ENCODE peak calls at places on chromosome 6, in four cellular contexts. F is fibroblast of lung, M is HCT116, W is GM23248. V is an unnamed sample.

GRCh38 chr6:44430322-44430721 is 42.8 kb downstream of the CDC5L start:
- DNase-seq in F (peak; percentile 37), W (no peak), M (no peak), V (peak; percentile 48)

GRCh38 chr6:56637640-56638039 is 5.0 kb downstream of the DST start:
- DNase-seq in F (peak; percentile 87), W (peak; percentile 79), M (peak; percentile 49), V (peak; percentile 47)

GRCh38 chr6:132135409-132135808 is 184.2 kb upstream of the CCN2 start:
- DNase-seq in F (no peak), M (no peak), W (no peak), V (no peak)

GRCh38 chr6:89117285-89118108 is at the start of gene SRSF12:
- DNase-seq in F (peak; percentile 45), W (peak; percentile 69), M (no peak), V (no peak)

GRCh38 chr6:45927421-45928234 is 88.0 kb downstream of the CLIC5 start:
- DNase-seq in M (no peak), W (no peak), F (no peak), V (no peak)

GRCh38 chr6:168100011-168100802 is 21.2 kb upstream of the FRMD1 start:
- DNase-seq in M (no peak), W (no peak), F (no peak), V (no peak)

GRCh38 chr6:74137910-74138309 is 441.9 kb downstream of the CD109 start:
- DNase-seq in F (peak; percentile 85), W (peak; percentile 83), M (peak; percentile 61), V (no peak)

GRCh38 chr6:148745926-148746325 is 904 bp upstream of the UST start:
- DNase-seq in W (peak; percentile 55), M (no peak), F (no peak), V (no peak)

GRCh38 chr6:160534050-160534696 is 129.9 kb downstream of the LPA start:
- DNase-seq in M (peak; percentile 18), F (peak; percentile 49), W (peak; percentile 54), V (peak; percentile 71)

GRCh38 chr6:107965746-107966145 is 7.7 kb upstream of the SEC63 start:
- DNase-seq in W (peak; percentile 88), F (no peak), M (no peak), V (no peak)

GRCh38 chr6:39228992-39229767 is at the start of gene KCNK5:
- DNase-seq in F (peak; percentile 48), W (peak; percentile 76), M (peak; percentile 73), V (no peak)

GRCh38 chr6:73452107-73452461 is at the start of gene CGAS:
- DNase-seq in W (peak; percentile 83), F (peak; percentile 65), M (no peak), V (peak; percentile 85)

GRCh38 chr6:151285121-151285520 is 45.4 kb downstream of the AKAP12 start:
- DNase-seq in F (peak; percentile 73), W (peak; percentile 71), M (no peak), V (peak; percentile 43)

GRCh38 chr6:142867988-142868818 is 76.8 kb downstream of the HIVEP2 start:
- DNase-seq in W (no peak), M (no peak), F (peak; percentile 69), V (no peak)

GRCh38 chr6:138864343-138864890 is 68.5 kb downstream of the ECT2L start:
- DNase-seq in W (no peak), M (no peak), F (no peak), V (no peak)

GRCh38 chr6:73382462-73383113 is 12.0 kb upstream of the DDX43 start:
- DNase-seq in F (no peak), M (peak; percentile 15), W (peak; percentile 45), V (no peak)

GRCh38 chr6:112934433-112935327 is 587.5 kb downstream of the RFPL4B start:
- DNase-seq in M (no peak), F (peak; percentile 23), W (no peak), V (no peak)

GRCh38 chr6:100538086-100538485 is 73.4 kb upstream of the SIM1 start:
- DNase-seq in M (no peak), W (no peak), F (no peak), V (no peak)

GRCh38 chr6:108565893-108566292 is 5.2 kb downstream of the FOXO3 start:
- DNase-seq in M (no peak), F (peak; percentile 94), W (peak; percentile 91), V (peak; percentile 89)

GRCh38 chr6:7762758-7763157 is 36.9 kb downstream of the BMP6 start:
- DNase-seq in M (no peak), W (no peak), F (no peak), V (no peak)

GRCh38 chr6:140320081-140320798 is 945.8 kb upstream of the CITED2 start:
- DNase-seq in M (no peak), F (peak; percentile 14), W (no peak), V (no peak)

GRCh38 chr6:124026645-124027044 is 223.0 kb downstream of the NKAIN2 start:
- DNase-seq in M (no peak), F (no peak), W (no peak), V (no peak)

GRCh38 chr6:158312165-158312564 is at the start of gene TULP4:
- DNase-seq in M (no peak), W (no peak), F (no peak), V (no peak)

GRCh38 chr6:4781967-4782537 is 5.8 kb downstream of the CDYL start:
- DNase-seq in W (no peak), M (no peak), F (no peak), V (no peak)

GRCh38 chr6:41189968-41190367 is 11.0 kb downstream of the TREML2 start:
- DNase-seq in M (no peak), W (no peak), F (no peak), V (no peak)

GRCh38 chr6:38164131-38164481 is 344.6 kb downstream of the ZFAND3 start:
- DNase-seq in F (no peak), M (no peak), W (no peak), V (no peak)

GRCh38 chr6:89148016-89148750 is 2.3 kb downstream of the PM20D2 start:
- DNase-seq in W (peak; percentile 36), M (peak; percentile 12), F (peak; percentile 12), V (no peak)

GRCh38 chr6:15864033-15864707 is 201.3 kb upstream of the DTNBP1 start:
- DNase-seq in F (no peak), W (peak; percentile 48), M (no peak), V (no peak)

GRCh38 chr6:46626228-46626909 is 26.2 kb downstream of the CYP39A1 start:
- DNase-seq in M (peak; percentile 22), W (peak; percentile 73), F (peak; percentile 64), V (peak; percentile 87)

GRCh38 chr6:107652526-107653182 is 162.7 kb downstream of the SOBP start:
- DNase-seq in F (peak; percentile 25), W (peak; percentile 23), M (no peak), V (no peak)

GRCh38 chr6:159023893-159024292 is 20.9 kb downstream of the TAGAP start:
- DNase-seq in F (no peak), M (no peak), W (no peak), V (no peak)

GRCh38 chr6:134342972-134343371 is 25.1 kb upstream of the SGK1 start:
- DNase-seq in W (no peak), M (no peak), F (no peak), V (no peak)

GRCh38 chr6:111087106-111087835 is at the start of gene SLC16A10:
- DNase-seq in W (peak; percentile 33), F (no peak), M (peak; percentile 39), V (peak; percentile 87)

GRCh38 chr6:75882734-75883133 is 133.7 kb downstream of the MYO6 start:
- DNase-seq in F (peak; percentile 87), W (peak; percentile 62), M (no peak), V (no peak)

GRCh38 chr6:107632757-107633156 is 142.8 kb downstream of the SOBP start:
- DNase-seq in M (no peak), W (no peak), F (no peak), V (no peak)

GRCh38 chr6:45044086-45044485 is 284.0 kb upstream of the RUNX2 start:
- DNase-seq in M (no peak), F (no peak), W (no peak), V (no peak)

GRCh38 chr6:142820336-142821016 is 124.5 kb downstream of the HIVEP2 start:
- DNase-seq in W (no peak), F (peak; percentile 29), M (no peak), V (no peak)

GRCh38 chr6:35492664-35493284 is 4.1 kb downstream of the TEAD3 start:
- DNase-seq in W (no peak), F (no peak), M (no peak), V (no peak)

GRCh38 chr6:31143148-31143547 is 4.3 kb upstream of the PSORS1C2 start:
- DNase-seq in W (peak; percentile 88), M (no peak), F (peak; percentile 66), V (no peak)

DNA sequence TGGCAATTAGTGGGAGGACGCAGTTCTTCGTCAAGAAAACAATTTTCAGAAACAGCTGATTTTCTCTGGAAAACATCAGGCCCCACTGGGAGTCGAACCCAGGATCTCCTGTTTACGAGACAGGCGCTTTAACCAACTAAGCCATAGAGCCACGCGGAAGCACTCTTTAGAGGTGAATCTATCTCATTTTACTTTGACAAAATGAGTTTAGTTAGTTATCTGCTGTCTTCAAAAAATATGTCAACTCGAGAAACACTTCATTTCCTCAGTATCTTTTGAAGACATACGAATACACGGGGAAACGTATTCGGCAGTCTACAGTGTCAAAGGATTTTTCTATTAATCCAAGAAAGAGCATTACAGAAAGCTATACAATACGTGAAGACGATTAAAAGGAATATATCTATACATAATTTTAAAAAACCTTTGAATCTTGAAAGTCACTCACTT is 26.7 kb downstream of the GPX6 start:
- DNase-seq in W (peak; percentile 65), F (peak; percentile 84), M (peak; percentile 72), V (no peak)
- H3K9ac ChIP-seq in W (peak overlapping the region; percentile 79), F (no peak overlapping the region), M (no peak overlapping the region), V (no peak overlapping the region)

GRCh38 chr6:166461821-166462460 is 79.2 kb upstream of the MPC1 start:
- DNase-seq in W (no peak), M (no peak), F (no peak), V (peak; percentile 63)
- H3K9ac ChIP-seq in W (no peak overlapping the region), M (no peak overlapping the region), F (no peak overlapping the region), V (peak overlapping the region; percentile 59)

DNA sequence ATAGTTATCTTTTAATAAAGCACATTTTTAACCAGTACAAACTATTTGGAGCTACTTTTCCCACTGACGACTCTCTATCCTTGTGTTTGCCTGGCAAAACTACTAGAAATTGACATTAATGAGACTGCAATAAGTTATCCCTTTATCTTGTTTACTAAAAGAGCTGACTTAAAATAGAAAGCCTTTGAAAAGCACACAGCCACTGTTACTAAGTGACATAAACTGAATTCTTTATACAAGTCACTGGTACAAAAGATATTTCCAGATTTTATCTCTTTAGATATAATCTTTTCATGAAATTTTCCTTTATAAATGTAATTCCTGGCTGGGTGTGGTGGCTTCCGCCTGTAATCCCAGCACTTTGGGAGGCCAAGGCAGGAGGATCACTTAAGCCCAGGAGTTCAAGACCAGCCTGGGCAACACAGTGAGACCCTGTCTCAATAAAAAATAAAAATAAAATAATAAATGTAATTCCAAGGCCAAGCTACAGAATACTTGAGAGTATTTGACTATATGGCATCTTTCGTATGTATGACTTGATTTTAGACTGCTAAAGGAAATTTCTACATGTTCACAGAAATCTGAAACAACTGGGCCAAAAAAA is 9.5 kb downstream of the MBOAT1 start:
- DNase-seq in W (no peak), F (no peak), M (no peak), V (no peak)
- H3K9ac ChIP-seq in W (no peak overlapping the region), F (no peak overlapping the region), M (no peak overlapping the region), V (no peak overlapping the region)

GRCh38 chr6:114712129-114712662 is 369.4 kb upstream of the HS3ST5 start:
- DNase-seq in F (no peak), W (no peak), M (no peak), V (no peak)

DNA sequence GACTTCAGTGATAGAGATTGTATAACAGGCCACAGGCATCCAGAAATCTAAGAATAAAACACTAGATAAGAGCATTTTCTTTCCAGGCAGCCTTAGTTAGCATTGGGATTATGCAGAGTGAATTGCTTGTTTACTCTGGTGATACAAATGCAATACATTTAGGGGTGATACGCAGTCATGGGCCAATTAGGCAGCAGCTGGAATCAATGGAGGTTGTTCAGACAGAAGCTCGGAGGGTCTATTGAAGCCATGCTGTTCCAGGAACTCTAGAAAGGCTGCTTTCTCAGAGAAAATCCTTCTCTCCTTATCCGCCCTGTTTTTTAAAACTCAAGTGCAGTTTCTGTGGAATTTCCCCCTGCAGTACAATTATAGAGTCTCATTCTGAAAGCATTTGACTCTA is 364.3 kb upstream of the HS3ST5 start:
- DNase-seq in F (no peak), M (no peak), W (no peak), V (no peak)
- H3K9ac ChIP-seq in F (no peak overlapping the region), M (no peak overlapping the region), W (no peak overlapping the region), V (no peak overlapping the region)

V was measured in Karpas-422.